ENCODE peak calls at places on chromosomes 11 and 22, in ten cellular contexts. Y, N, V, K, Z, L, P, A, Q and U are unnamed samples.
A peak's percentile ranks its signal among the peaks of the same experiment; 100 is the strongest.

GRCh38 chr11:57426439-57426753 is 525 bp downstream of the SLC43A3 start:
- DNase-seq in L (no peak), N (no peak), Z (peak; percentile 16), P (no peak), K (no peak), Y (no peak), Q (no peak), V (no peak), A (no peak), U (no peak)

GRCh38 chr22:23180893-23181762 is 819 bp downstream of the BCR start:
- DNase-seq in Z (peak; percentile 42), L (no peak), A (peak; percentile 22), K (no peak), Q (no peak), V (no peak), Y (no peak), P (no peak), N (no peak), U (no peak)

GRCh38 chr11:116595305-116595880 is 177.4 kb downstream of the BUD13 start:
- DNase-seq in Y (no peak), N (no peak), K (no peak), V (peak; percentile 13), Q (no peak), P (no peak), L (no peak), Z (no peak), A (no peak), U (no peak)

GRCh38 chr11:2395856-2396255 is 4.7 kb upstream of the TSSC4 start:
- DNase-seq in N (no peak), P (no peak), Q (no peak), Y (no peak), L (no peak), V (no peak), K (no peak), A (no peak), Z (no peak), U (no peak)

GRCh38 chr11:63961608-63962412 is 12.6 kb upstream of the COX8A start:
- DNase-seq in Z (peak; percentile 38), A (peak; percentile 20), P (peak; percentile 90), Y (no peak), V (peak; percentile 69), L (no peak), K (no peak), N (peak; percentile 46), Q (no peak), U (no peak)

GRCh38 chr11:94017446-94017845 is 3.7 kb upstream of the HEPHL1 start:
- DNase-seq in Q (peak; percentile 88), L (no peak), K (no peak), V (no peak), A (no peak), Y (no peak), P (no peak), Z (no peak), N (no peak), U (no peak)

GRCh38 chr11:45368697-45369096 is 82.6 kb upstream of the SYT13 start:
- DNase-seq in V (no peak), N (no peak), L (no peak), K (no peak), P (no peak), Q (no peak), A (no peak), Z (no peak), Y (no peak), U (no peak)

GRCh38 chr11:111305871-111306270 is 7.5 kb downstream of the POU2AF3 start:
- DNase-seq in K (no peak), A (no peak), Q (no peak), N (no peak), Z (no peak), P (no peak), L (no peak), V (no peak), Y (no peak), U (no peak)

DNA sequence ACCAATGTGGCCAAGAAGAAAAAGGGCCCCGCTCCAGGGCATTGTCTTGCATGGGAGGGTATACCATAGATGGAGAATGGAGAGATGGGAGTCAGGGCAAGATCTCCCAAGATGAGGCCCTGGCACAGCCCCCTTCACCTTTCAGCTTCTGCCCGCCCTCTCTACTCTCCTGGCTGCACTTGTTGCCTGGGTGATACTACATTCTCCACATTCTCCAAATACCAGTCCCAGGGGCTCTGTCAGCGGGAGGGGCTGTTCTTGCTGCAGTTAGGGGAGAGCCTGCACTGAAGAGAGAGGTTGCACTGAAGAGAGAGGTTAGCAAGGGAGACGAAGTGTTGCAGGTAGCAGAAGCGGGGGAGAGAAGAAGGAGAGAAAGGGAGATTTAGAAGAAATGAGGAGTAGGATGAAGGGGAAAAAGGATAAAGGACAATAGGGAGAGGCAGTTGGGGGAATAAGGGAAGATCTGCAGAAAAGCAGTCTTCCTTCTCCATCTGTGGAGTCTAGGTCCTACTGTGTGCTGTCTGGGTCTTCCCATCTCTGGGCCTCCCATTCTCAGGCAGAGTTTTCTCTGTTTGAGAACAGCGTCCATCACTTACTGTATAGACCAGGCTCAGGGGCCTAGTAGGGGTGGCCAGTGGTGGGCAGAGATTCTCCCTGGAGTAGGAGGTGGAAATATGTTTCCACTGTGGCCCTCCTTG is 8.0 kb downstream of the PHLDB1 start:
- DNase-seq in A (no peak), Q (peak; percentile 58), V (no peak), N (peak; percentile 58), P (no peak), L (no peak), Z (peak; percentile 63), Y (no peak), K (no peak), U (no peak)
- H3K27ac ChIP-seq in A (no peak overlapping the region), Q (peak overlapping the region; percentile 31), V (no peak overlapping the region), N (no peak overlapping the region), P (no peak overlapping the region), L (peak overlapping the region; percentile 88), Z (peak overlapping the region; percentile 6), Y (peak overlapping the region; percentile 57), K (no peak overlapping the region), U (peak overlapping the region; percentile 40)

DNA sequence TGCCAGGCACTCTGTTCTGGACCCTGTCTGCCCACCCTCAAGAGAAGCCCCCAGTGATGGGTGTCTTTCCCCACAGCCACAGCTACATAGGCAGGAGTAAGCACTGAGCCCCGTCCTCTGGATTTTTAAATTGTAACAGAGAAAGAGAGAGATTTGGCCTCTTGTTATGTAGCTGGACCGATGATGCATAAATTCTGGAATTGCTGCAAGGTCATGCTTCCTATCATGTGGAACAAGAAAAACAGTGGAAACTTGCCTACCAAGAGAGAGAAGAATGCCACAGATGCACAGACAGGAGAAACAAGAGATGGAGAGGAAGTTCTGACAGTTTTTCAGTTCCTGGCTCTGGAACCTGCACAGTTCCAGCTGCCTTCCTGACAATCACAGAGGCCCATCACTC is 150.2 kb downstream of the ETS1 start:
- DNase-seq in A (no peak), Y (no peak), V (no peak), Q (peak; percentile 74), P (no peak), K (no peak), Z (no peak), L (no peak), N (no peak), U (no peak)
- H3K27ac ChIP-seq in A (no peak overlapping the region), Y (peak overlapping the region; percentile 58), V (no peak overlapping the region), Q (no peak overlapping the region), P (no peak overlapping the region), K (no peak overlapping the region), Z (no peak overlapping the region), L (no peak overlapping the region), N (no peak overlapping the region), U (no peak overlapping the region)

GRCh38 chr22:44309647-44310046 is 3.1 kb downstream of the SHISAL1 start:
- DNase-seq in Y (no peak), L (no peak), Z (no peak), Q (no peak), A (no peak), V (peak; percentile 82), P (no peak), N (no peak), K (no peak), U (no peak)

GRCh38 chr22:44309137-44309536 is 3.6 kb downstream of the SHISAL1 start:
- DNase-seq in A (peak; percentile 43), P (no peak), L (no peak), Z (no peak), K (no peak), Y (no peak), V (peak; percentile 84), N (no peak), Q (peak; percentile 97), U (no peak)

GRCh38 chr22:44311855-44312170 is 938 bp downstream of the SHISAL1 start:
- DNase-seq in Z (no peak), N (no peak), K (no peak), Y (no peak), A (no peak), L (no peak), V (no peak), P (no peak), Q (peak; percentile 77), U (no peak)

GRCh38 chr22:44312766-44313165 is at the start of gene SHISAL1:
- DNase-seq in A (no peak), Q (peak; percentile 74), Y (no peak), N (no peak), Z (no peak), V (no peak), L (no peak), P (no peak), K (no peak), U (no peak)

DNA sequence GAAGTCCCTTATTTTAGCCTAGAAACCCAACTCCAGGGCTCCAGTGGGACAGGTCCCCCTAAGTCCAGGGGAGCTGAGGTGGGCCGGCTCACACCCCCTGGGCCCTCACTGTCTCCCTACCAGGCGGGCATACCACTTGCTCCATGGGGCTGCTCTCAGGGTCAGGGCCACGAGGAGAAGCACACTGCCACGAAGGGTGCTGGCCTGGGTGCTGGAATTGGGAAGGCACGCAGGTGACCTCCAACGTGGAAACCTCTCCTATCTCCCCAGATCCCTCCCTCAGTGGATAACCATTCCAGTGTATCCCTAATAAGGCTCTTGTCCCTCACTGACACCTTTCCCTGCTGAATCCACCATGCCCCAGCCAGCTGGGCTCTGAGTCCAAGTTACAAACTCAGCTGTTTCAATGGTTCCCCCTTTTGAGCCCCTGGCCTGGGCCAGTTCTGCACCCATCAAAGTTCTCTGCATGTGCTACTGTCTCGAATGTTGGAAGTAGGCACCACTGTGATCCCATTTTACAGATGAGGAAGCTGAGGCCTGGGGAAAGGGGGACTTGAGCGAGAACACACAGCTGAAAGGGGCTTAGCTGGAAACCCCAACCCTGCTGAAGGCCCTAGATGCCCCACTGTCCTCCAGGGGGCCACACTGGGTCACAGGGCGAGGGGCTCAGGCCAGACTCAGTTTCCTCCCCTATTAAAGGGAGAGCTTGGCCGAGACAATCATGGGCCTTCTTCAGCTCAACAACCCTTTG is 1.5 kb downstream of the SHISAL1 start:
- DNase-seq in Y (no peak), V (no peak), A (no peak), L (no peak), K (no peak), Z (no peak), Q (no peak), N (no peak), P (no peak), U (no peak)
- H3K27ac ChIP-seq in Y (no peak overlapping the region), V (peak overlapping the region; percentile 94), A (peak overlapping the region; percentile 88), L (no peak overlapping the region), K (no peak overlapping the region), Z (no peak overlapping the region), Q (no peak overlapping the region), N (no peak overlapping the region), P (no peak overlapping the region), U (no peak overlapping the region)

GRCh38 chr22:42340150-42340549 is 69.7 kb upstream of the TCF20 start:
- DNase-seq in V (no peak), P (no peak), L (no peak), N (no peak), Z (no peak), Q (no peak), K (no peak), A (no peak), Y (no peak), U (no peak)

GRCh38 chr22:42337356-42337755 is 66.9 kb upstream of the TCF20 start:
- DNase-seq in L (no peak), P (no peak), N (no peak), V (no peak), K (no peak), A (no peak), Q (no peak), Z (no peak), Y (no peak), U (no peak)

GRCh38 chr22:42340695-42341383 is 70.4 kb upstream of the TCF20 start:
- DNase-seq in L (no peak), P (no peak), Y (no peak), Q (no peak), V (peak; percentile 81), N (no peak), K (no peak), Z (no peak), A (no peak), U (no peak)

GRCh38 chr22:42336527-42337227 is 66.2 kb upstream of the TCF20 start:
- DNase-seq in P (peak; percentile 19), K (no peak), N (no peak), A (no peak), Z (no peak), L (peak; percentile 57), Q (no peak), V (no peak), Y (no peak), U (no peak)

DNA sequence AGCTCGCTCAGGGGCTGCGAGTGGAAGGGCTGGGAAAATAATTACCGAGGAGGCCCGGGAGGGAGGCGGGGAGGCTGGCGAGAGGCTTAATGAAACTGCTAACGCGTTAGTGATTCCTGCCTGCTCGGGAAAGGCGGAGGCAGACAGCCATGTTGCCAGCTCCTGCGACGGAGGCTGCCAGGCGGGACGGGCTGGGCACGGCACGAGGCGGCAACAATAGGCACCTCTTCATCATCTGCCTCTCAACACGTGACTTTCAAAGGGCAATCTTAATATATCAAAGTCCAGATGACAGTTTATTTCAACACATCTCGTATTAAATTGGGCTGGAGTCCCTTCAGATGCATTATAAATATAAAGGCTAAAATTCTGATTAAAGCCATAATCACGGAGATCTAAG is 68.0 kb upstream of the TCF20 start:
- DNase-seq in P (no peak), K (no peak), N (no peak), L (peak; percentile 61), Y (no peak), Q (no peak), Z (no peak), V (no peak), A (peak; percentile 65), U (no peak)
- H3K27ac ChIP-seq in P (no peak overlapping the region), K (no peak overlapping the region), N (no peak overlapping the region), L (peak overlapping the region; percentile 90), Y (no peak overlapping the region), Q (no peak overlapping the region), Z (no peak overlapping the region), V (no peak overlapping the region), A (no peak overlapping the region), U (no peak overlapping the region)